ENCODE peak calls at places on chromosomes 2 and 18, in four cellular contexts. One of them, this sample, is unnamed.

GRCh38 chr2:8633735-8634313 is 48.0 kb upstream of the ID2 start:
- DNase-seq in right lobe of liver: peak
- DNase-seq in left ventricle myocardium inferior: no peak
- DNase-seq in HL-60: no peak
- DNase-seq in this sample: peak

GRCh38 chr2:197078535-197078934 is 152.0 kb upstream of the PGAP1 start:
- DNase-seq in right lobe of liver: no peak
- DNase-seq in left ventricle myocardium inferior: no peak
- DNase-seq in HL-60: no peak
- DNase-seq in this sample: no peak

GRCh38 chr18:8045890-8046289 is 478.8 kb downstream of the PTPRM start:
- DNase-seq in right lobe of liver: no peak
- DNase-seq in left ventricle myocardium inferior: no peak
- DNase-seq in HL-60: no peak
- DNase-seq in this sample: no peak

GRCh38 chr18:46296656-46297055 is 192.5 kb downstream of the HAUS1 start:
- DNase-seq in right lobe of liver: no peak
- DNase-seq in left ventricle myocardium inferior: no peak
- DNase-seq in HL-60: no peak
- DNase-seq in this sample: no peak

GRCh38 chr18:79975043-79975442 is 10.6 kb downstream of the HSBP1L1 start:
- DNase-seq in right lobe of liver: no peak
- DNase-seq in left ventricle myocardium inferior: no peak
- DNase-seq in HL-60: no peak
- DNase-seq in this sample: no peak

GRCh38 chr2:239337877-239338484 is 62.8 kb downstream of the HDAC4 start:
- DNase-seq in right lobe of liver: no peak
- DNase-seq in left ventricle myocardium inferior: no peak
- DNase-seq in HL-60: no peak
- DNase-seq in this sample: no peak

GRCh38 chr2:101064868-101065549 is 62.9 kb downstream of the RPL31 start:
- DNase-seq in right lobe of liver: no peak
- DNase-seq in left ventricle myocardium inferior: no peak
- DNase-seq in HL-60: no peak
- DNase-seq in this sample: no peak

GRCh38 chr18:34611904-34612303 is 98.2 kb upstream of the DTNA start:
- DNase-seq in right lobe of liver: no peak
- DNase-seq in left ventricle myocardium inferior: peak
- DNase-seq in HL-60: no peak
- DNase-seq in this sample: peak

GRCh38 chr18:36441872-36442271 is 144.4 kb downstream of the FHOD3 start:
- DNase-seq in right lobe of liver: no peak
- DNase-seq in left ventricle myocardium inferior: no peak
- DNase-seq in HL-60: no peak
- DNase-seq in this sample: no peak

GRCh38 chr18:35463050-35463449 is 34.7 kb downstream of the INO80C start:
- DNase-seq in right lobe of liver: no peak
- DNase-seq in left ventricle myocardium inferior: no peak
- DNase-seq in HL-60: no peak
- DNase-seq in this sample: no peak

GRCh38 chr2:193542762-193543161 is 1348.0 kb upstream of the TMEFF2 start:
- DNase-seq in right lobe of liver: no peak
- DNase-seq in left ventricle myocardium inferior: no peak
- DNase-seq in HL-60: no peak
- DNase-seq in this sample: no peak

GRCh38 chr2:135052997-135053474 is 944 bp downstream of the RAB3GAP1 start:
- DNase-seq in right lobe of liver: no peak
- DNase-seq in left ventricle myocardium inferior: no peak
- DNase-seq in HL-60: no peak
- DNase-seq in this sample: no peak

GRCh38 chr18:47204908-47205522 is 28.9 kb upstream of the IER3IP1 start:
- DNase-seq in right lobe of liver: peak
- DNase-seq in left ventricle myocardium inferior: no peak
- DNase-seq in HL-60: peak
- DNase-seq in this sample: no peak

GRCh38 chr2:12300927-12301326 is 415.8 kb upstream of the TRIB2 start:
- DNase-seq in right lobe of liver: no peak
- DNase-seq in left ventricle myocardium inferior: no peak
- DNase-seq in HL-60: no peak
- DNase-seq in this sample: no peak

DNA sequence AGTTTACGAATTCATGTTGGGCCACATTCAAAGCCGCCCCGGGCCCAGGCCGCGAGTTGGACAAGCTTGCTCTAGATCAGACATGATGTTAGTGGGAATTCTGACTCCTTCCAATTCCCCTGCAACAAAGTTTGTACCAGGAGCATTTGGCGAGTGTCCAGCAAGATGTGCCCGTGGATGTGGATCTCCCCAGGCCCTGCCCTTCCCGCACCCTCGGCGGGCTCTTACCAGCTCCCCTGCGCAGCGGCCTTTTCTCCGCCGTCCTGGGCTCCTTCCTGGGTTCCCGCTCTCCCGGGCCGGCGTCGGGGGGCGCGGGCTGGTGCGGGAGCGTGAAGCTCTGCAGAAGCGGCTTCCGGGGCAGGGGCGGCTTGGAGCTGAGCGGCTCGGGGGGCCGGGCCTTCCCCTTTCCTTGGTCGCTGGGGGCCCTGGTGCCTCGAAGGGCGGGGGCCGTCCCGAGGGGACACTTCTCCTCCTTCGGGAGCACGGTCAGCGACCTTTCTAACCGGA is 90.8 kb upstream of the MGAT4A start:
- DNase-seq in right lobe of liver: no peak
- DNase-seq in left ventricle myocardium inferior: no peak
- DNase-seq in HL-60: no peak
- DNase-seq in this sample: no peak
- H3K4me3 ChIP-seq in right lobe of liver: no peak
- H3K4me3 ChIP-seq in left ventricle myocardium inferior: peak
- H3K4me3 ChIP-seq in HL-60: no peak
- H3K4me3 ChIP-seq in this sample: no peak

DNA sequence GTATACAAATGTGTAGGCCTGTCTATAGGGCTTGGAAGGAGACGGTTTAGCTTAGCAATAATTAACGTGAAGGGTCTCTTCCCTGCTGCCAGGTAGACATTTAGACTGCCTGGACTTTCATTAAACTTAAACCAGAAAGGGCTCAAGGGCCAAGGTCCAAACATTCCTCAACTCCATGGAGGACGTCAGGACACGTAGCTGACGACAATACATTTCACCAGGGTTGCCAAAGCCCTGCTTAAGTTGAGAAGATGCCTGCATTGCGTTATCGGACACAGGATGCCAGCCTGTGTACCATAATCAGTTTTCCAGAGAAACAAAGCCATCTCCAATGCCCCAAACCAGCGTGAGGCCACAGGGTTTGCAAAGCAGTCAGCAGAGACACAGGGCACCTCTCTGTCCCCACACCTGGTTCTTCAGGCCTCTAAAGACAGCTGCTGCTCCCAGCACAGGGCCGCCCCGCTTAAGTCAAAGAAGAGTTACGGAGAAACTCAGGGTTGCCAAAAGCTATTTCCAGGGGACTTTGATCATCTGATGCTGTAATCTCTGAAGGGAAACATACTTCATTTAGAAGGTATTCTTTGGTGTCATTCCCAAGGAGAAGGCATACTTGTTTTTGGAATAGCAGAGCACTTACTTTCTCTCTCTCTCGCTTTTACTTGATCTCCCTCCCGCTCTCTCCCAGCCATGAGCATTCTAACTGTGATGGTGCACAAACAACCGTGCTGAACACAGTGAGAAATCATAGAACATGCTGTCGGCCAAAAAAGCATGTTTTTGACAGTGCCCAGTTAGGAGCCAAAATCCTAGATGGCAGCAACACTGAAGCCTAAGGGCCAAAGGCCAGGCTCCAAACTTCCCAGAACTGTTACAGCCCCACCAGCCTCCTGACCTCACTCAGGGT is 46.0 kb downstream of the TTC32 start:
- DNase-seq in right lobe of liver: no peak
- DNase-seq in left ventricle myocardium inferior: no peak
- DNase-seq in HL-60: no peak
- DNase-seq in this sample: no peak
- H3K27ac ChIP-seq in right lobe of liver: no peak
- H3K27ac ChIP-seq in left ventricle myocardium inferior: no peak
- H3K27ac ChIP-seq in HL-60: no peak
- H3K27ac ChIP-seq in this sample: no peak

GRCh38 chr2:73366060-73366459 is 19.6 kb upstream of the ALMS1 start:
- DNase-seq in right lobe of liver: no peak
- DNase-seq in left ventricle myocardium inferior: no peak
- DNase-seq in HL-60: no peak
- DNase-seq in this sample: no peak

GRCh38 chr2:73356097-73356496 is 29.5 kb upstream of the ALMS1 start:
- DNase-seq in right lobe of liver: no peak
- DNase-seq in left ventricle myocardium inferior: no peak
- DNase-seq in HL-60: no peak
- DNase-seq in this sample: no peak

GRCh38 chr2:73359915-73360697 is 25.5 kb upstream of the ALMS1 start:
- DNase-seq in right lobe of liver: no peak
- DNase-seq in left ventricle myocardium inferior: no peak
- DNase-seq in HL-60: no peak
- DNase-seq in this sample: no peak
- TF ChIP-seq CTCF in right lobe of liver: peak
- TF ChIP-seq CTCF in left ventricle myocardium inferior: peak
- TF ChIP-seq CTCF in HL-60: no peak
- TF ChIP-seq CTCF in this sample: no peak

DNA sequence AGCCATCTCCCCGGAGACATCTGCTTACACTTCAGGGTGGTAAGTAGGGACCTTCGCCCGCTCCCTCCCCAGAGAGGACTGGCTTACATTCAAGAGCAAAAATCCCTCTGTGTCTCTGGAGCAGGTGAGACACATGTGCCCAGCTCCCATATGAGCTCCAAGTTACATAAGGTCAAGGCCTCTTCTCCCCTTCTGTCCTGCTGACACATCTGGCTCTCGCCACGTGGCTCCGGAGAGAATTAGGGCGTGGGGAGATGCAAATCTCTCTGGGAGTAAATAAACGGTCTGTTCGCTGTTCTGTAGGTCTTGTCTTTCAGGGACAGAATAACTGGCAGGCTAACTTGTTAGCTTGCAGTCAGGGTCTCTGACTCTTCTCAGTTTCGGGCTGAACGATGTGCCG is 16.2 kb downstream of the MRO start:
- DNase-seq in right lobe of liver: no peak
- DNase-seq in left ventricle myocardium inferior: no peak
- DNase-seq in HL-60: no peak
- DNase-seq in this sample: no peak
- H3K4me3 ChIP-seq in right lobe of liver: no peak
- H3K4me3 ChIP-seq in left ventricle myocardium inferior: no peak
- H3K4me3 ChIP-seq in HL-60: no peak
- H3K4me3 ChIP-seq in this sample: no peak

DNA sequence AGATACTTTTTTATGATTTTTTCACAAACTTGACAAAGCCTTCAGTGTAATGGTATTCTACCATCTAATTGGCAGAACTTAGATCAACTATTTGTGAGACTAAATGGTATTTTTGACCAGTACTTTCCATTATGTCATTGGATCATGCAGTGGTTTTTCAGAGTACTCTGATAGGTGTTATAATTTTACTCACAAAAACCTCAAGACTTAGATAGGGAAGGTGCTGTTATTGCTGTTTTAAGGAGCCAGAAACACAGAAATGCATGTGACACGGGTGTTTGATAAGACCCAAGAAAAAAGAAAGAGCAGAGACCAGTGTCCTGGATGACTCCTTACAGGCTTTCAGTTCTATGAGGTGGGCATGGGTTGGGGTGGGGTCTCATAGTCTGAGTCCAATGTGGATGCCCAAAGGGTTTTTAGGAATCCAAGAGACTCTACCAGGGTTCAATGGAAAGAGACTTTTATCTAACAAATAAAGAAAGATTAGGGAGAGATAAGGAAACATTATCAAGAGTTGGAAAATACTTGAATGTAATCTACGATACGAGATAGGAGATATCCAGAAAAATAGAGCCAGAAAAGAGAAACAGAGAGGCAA is 31.3 kb downstream of the SP140 start:
- DNase-seq in right lobe of liver: no peak
- DNase-seq in left ventricle myocardium inferior: no peak
- DNase-seq in HL-60: no peak
- DNase-seq in this sample: no peak
- H3K27ac ChIP-seq in right lobe of liver: no peak
- H3K27ac ChIP-seq in left ventricle myocardium inferior: no peak
- H3K27ac ChIP-seq in HL-60: no peak
- H3K27ac ChIP-seq in this sample: no peak

GRCh38 chr2:236942554-236942953 is 143.1 kb upstream of the COPS8 start:
- DNase-seq in right lobe of liver: no peak
- DNase-seq in left ventricle myocardium inferior: no peak
- DNase-seq in HL-60: no peak
- DNase-seq in this sample: no peak
- TF ChIP-seq CTCF in right lobe of liver: no peak
- TF ChIP-seq CTCF in left ventricle myocardium inferior: no peak
- TF ChIP-seq CTCF in HL-60: no peak
- TF ChIP-seq CTCF in this sample: no peak

GRCh38 chr2:169363027-169363569 is 764 bp upstream of the LRP2 start:
- DNase-seq in right lobe of liver: no peak
- DNase-seq in left ventricle myocardium inferior: no peak
- DNase-seq in HL-60: no peak
- DNase-seq in this sample: no peak
- H3K4me3 ChIP-seq in right lobe of liver: peak
- H3K4me3 ChIP-seq in left ventricle myocardium inferior: peak
- H3K4me3 ChIP-seq in HL-60: peak
- H3K4me3 ChIP-seq in this sample: peak

GRCh38 chr2:105796131-105796638 is 51.5 kb downstream of the NCK2 start:
- DNase-seq in right lobe of liver: no peak
- DNase-seq in left ventricle myocardium inferior: no peak
- DNase-seq in HL-60: peak
- DNase-seq in this sample: no peak
- H3K27ac ChIP-seq in right lobe of liver: no peak
- H3K27ac ChIP-seq in left ventricle myocardium inferior: peak
- H3K27ac ChIP-seq in HL-60: peak
- H3K27ac ChIP-seq in this sample: no peak

GRCh38 chr2:155810411-155810810 is 522.1 kb downstream of the NR4A2 start:
- DNase-seq in right lobe of liver: no peak
- DNase-seq in left ventricle myocardium inferior: no peak
- DNase-seq in HL-60: no peak
- DNase-seq in this sample: no peak

GRCh38 chr2:155815275-155815674 is 517.2 kb downstream of the NR4A2 start:
- DNase-seq in right lobe of liver: no peak
- DNase-seq in left ventricle myocardium inferior: no peak
- DNase-seq in HL-60: no peak
- DNase-seq in this sample: no peak

GRCh38 chr2:155815851-155816250 is 516.7 kb downstream of the NR4A2 start:
- DNase-seq in right lobe of liver: peak
- DNase-seq in left ventricle myocardium inferior: no peak
- DNase-seq in HL-60: peak
- DNase-seq in this sample: no peak
- TF ChIP-seq CTCF in right lobe of liver: peak
- TF ChIP-seq CTCF in left ventricle myocardium inferior: no peak
- TF ChIP-seq CTCF in HL-60: peak
- TF ChIP-seq CTCF in this sample: no peak